ENCODE peak calls at places on chromosomes 13 and 19, in nine cellular contexts. One of them, this sample, is unnamed.
A peak's percentile ranks its signal among the peaks of the same experiment; 100 is the strongest.

GRCh38 chr13:95494082-95494681 is 58.3 kb upstream of the CLDN10 start:
- DNase-seq in SIG-M5: no peak
- DNase-seq in transverse colon: no peak
- DNase-seq in aorta: no peak
- DNase-seq in smooth muscle cell of the brain vasculature: peak; percentile 37
- DNase-seq in stimulated activated CD4-positive, alpha-beta T cell treated with anti-CD3 and anti-CD28 coated beads, Interleukin-4, amount 100 ng/mL, for 1 hour: no peak
- DNase-seq in neural crest cell: peak; percentile 51
- DNase-seq in AG10803: peak; percentile 63
- DNase-seq in MCF 10A: peak; percentile 93
- DNase-seq in this sample: peak; percentile 83

GRCh38 chr13:112244495-112245177 is 131.5 kb upstream of the SPACA7 start:
- DNase-seq in aorta: no peak
- DNase-seq in AG10803: no peak
- DNase-seq in stimulated activated CD4-positive, alpha-beta T cell treated with anti-CD3 and anti-CD28 coated beads, Interleukin-4, amount 100 ng/mL, for 1 hour: no peak
- DNase-seq in SIG-M5: no peak
- DNase-seq in smooth muscle cell of the brain vasculature: no peak
- DNase-seq in neural crest cell: no peak
- DNase-seq in MCF 10A: no peak
- DNase-seq in transverse colon: no peak
- DNase-seq in this sample: no peak

GRCh38 chr19:55116232-55117062 is 990 bp downstream of the PPP1R12C start:
- DNase-seq in stimulated activated CD4-positive, alpha-beta T cell treated with anti-CD3 and anti-CD28 coated beads, Interleukin-4, amount 100 ng/mL, for 1 hour: peak; percentile 50
- DNase-seq in MCF 10A: peak; percentile 43
- DNase-seq in aorta: peak; percentile 88
- DNase-seq in AG10803: peak; percentile 65
- DNase-seq in smooth muscle cell of the brain vasculature: peak; percentile 17
- DNase-seq in transverse colon: peak; percentile 69
- DNase-seq in neural crest cell: peak; percentile 29
- DNase-seq in SIG-M5: no peak
- DNase-seq in this sample: peak; percentile 47

GRCh38 chr19:33524024-33524664 is 2.6 kb upstream of the PEPD start:
- DNase-seq in aorta: no peak
- DNase-seq in transverse colon: peak; percentile 19
- DNase-seq in neural crest cell: no peak
- DNase-seq in smooth muscle cell of the brain vasculature: no peak
- DNase-seq in SIG-M5: no peak
- DNase-seq in stimulated activated CD4-positive, alpha-beta T cell treated with anti-CD3 and anti-CD28 coated beads, Interleukin-4, amount 100 ng/mL, for 1 hour: no peak
- DNase-seq in MCF 10A: no peak
- DNase-seq in AG10803: peak; percentile 16
- DNase-seq in this sample: no peak

GRCh38 chr19:8468761-8469458 is 24.1 kb downstream of the HNRNPM start:
- DNase-seq in aorta: no peak
- DNase-seq in transverse colon: no peak
- DNase-seq in MCF 10A: no peak
- DNase-seq in stimulated activated CD4-positive, alpha-beta T cell treated with anti-CD3 and anti-CD28 coated beads, Interleukin-4, amount 100 ng/mL, for 1 hour: no peak
- DNase-seq in SIG-M5: no peak
- DNase-seq in smooth muscle cell of the brain vasculature: no peak
- DNase-seq in AG10803: peak; percentile 63
- DNase-seq in neural crest cell: no peak
- DNase-seq in this sample: no peak

GRCh38 chr19:44401108-44401786 is at the start of gene ZNF285:
- DNase-seq in stimulated activated CD4-positive, alpha-beta T cell treated with anti-CD3 and anti-CD28 coated beads, Interleukin-4, amount 100 ng/mL, for 1 hour: peak; percentile 74
- DNase-seq in MCF 10A: peak; percentile 94
- DNase-seq in transverse colon: peak; percentile 90
- DNase-seq in neural crest cell: peak; percentile 89
- DNase-seq in SIG-M5: no peak
- DNase-seq in AG10803: peak; percentile 97
- DNase-seq in aorta: peak; percentile 95
- DNase-seq in smooth muscle cell of the brain vasculature: peak; percentile 85
- DNase-seq in this sample: peak; percentile 96

GRCh38 chr13:104473936-104474335 is 1407.7 kb upstream of the SLC10A2 start:
- DNase-seq in smooth muscle cell of the brain vasculature: no peak
- DNase-seq in AG10803: no peak
- DNase-seq in SIG-M5: no peak
- DNase-seq in stimulated activated CD4-positive, alpha-beta T cell treated with anti-CD3 and anti-CD28 coated beads, Interleukin-4, amount 100 ng/mL, for 1 hour: no peak
- DNase-seq in transverse colon: no peak
- DNase-seq in neural crest cell: no peak
- DNase-seq in MCF 10A: no peak
- DNase-seq in aorta: no peak
- DNase-seq in this sample: no peak

GRCh38 chr19:5498817-5499535 is 43.8 kb downstream of the ZNRF4 start:
- DNase-seq in aorta: no peak
- DNase-seq in AG10803: no peak
- DNase-seq in MCF 10A: no peak
- DNase-seq in neural crest cell: peak; percentile 22
- DNase-seq in transverse colon: no peak
- DNase-seq in smooth muscle cell of the brain vasculature: no peak
- DNase-seq in stimulated activated CD4-positive, alpha-beta T cell treated with anti-CD3 and anti-CD28 coated beads, Interleukin-4, amount 100 ng/mL, for 1 hour: no peak
- DNase-seq in SIG-M5: no peak
- DNase-seq in this sample: no peak

GRCh38 chr19:2527716-2528115 is 51.8 kb downstream of the GADD45B start:
- DNase-seq in AG10803: no peak
- DNase-seq in smooth muscle cell of the brain vasculature: no peak
- DNase-seq in SIG-M5: no peak
- DNase-seq in transverse colon: no peak
- DNase-seq in neural crest cell: no peak
- DNase-seq in stimulated activated CD4-positive, alpha-beta T cell treated with anti-CD3 and anti-CD28 coated beads, Interleukin-4, amount 100 ng/mL, for 1 hour: no peak
- DNase-seq in MCF 10A: no peak
- DNase-seq in aorta: no peak
- DNase-seq in this sample: no peak

GRCh38 chr19:47374876-47375693 is 26.0 kb downstream of the DHX34 start:
- DNase-seq in transverse colon: no peak
- DNase-seq in stimulated activated CD4-positive, alpha-beta T cell treated with anti-CD3 and anti-CD28 coated beads, Interleukin-4, amount 100 ng/mL, for 1 hour: no peak
- DNase-seq in smooth muscle cell of the brain vasculature: no peak
- DNase-seq in AG10803: no peak
- DNase-seq in aorta: no peak
- DNase-seq in MCF 10A: no peak
- DNase-seq in neural crest cell: no peak
- DNase-seq in SIG-M5: no peak
- DNase-seq in this sample: no peak

GRCh38 chr19:58356236-58356970 is 3.1 kb upstream of the A1BG start:
- DNase-seq in smooth muscle cell of the brain vasculature: no peak
- DNase-seq in transverse colon: no peak
- DNase-seq in SIG-M5: no peak
- DNase-seq in aorta: no peak
- DNase-seq in AG10803: peak; percentile 48
- DNase-seq in neural crest cell: no peak
- DNase-seq in MCF 10A: no peak
- DNase-seq in stimulated activated CD4-positive, alpha-beta T cell treated with anti-CD3 and anti-CD28 coated beads, Interleukin-4, amount 100 ng/mL, for 1 hour: peak; percentile 38
- DNase-seq in this sample: peak; percentile 41

GRCh38 chr13:98957731-98958442 is 20.0 kb downstream of the DOCK9 start:
- DNase-seq in stimulated activated CD4-positive, alpha-beta T cell treated with anti-CD3 and anti-CD28 coated beads, Interleukin-4, amount 100 ng/mL, for 1 hour: no peak
- DNase-seq in transverse colon: no peak
- DNase-seq in neural crest cell: no peak
- DNase-seq in aorta: no peak
- DNase-seq in AG10803: no peak
- DNase-seq in smooth muscle cell of the brain vasculature: no peak
- DNase-seq in SIG-M5: no peak
- DNase-seq in MCF 10A: no peak
- DNase-seq in this sample: no peak

GRCh38 chr19:2154587-2155075 is 3.3 kb upstream of the AP3D1 start:
- DNase-seq in AG10803: no peak
- DNase-seq in smooth muscle cell of the brain vasculature: no peak
- DNase-seq in stimulated activated CD4-positive, alpha-beta T cell treated with anti-CD3 and anti-CD28 coated beads, Interleukin-4, amount 100 ng/mL, for 1 hour: no peak
- DNase-seq in neural crest cell: no peak
- DNase-seq in transverse colon: peak; percentile 63
- DNase-seq in MCF 10A: peak; percentile 47
- DNase-seq in aorta: no peak
- DNase-seq in SIG-M5: no peak
- DNase-seq in this sample: peak; percentile 84

GRCh38 chr13:29674532-29674931 is 79.0 kb upstream of the SLC7A1 start:
- DNase-seq in AG10803: peak; percentile 65
- DNase-seq in MCF 10A: no peak
- DNase-seq in aorta: no peak
- DNase-seq in SIG-M5: no peak
- DNase-seq in smooth muscle cell of the brain vasculature: no peak
- DNase-seq in transverse colon: no peak
- DNase-seq in stimulated activated CD4-positive, alpha-beta T cell treated with anti-CD3 and anti-CD28 coated beads, Interleukin-4, amount 100 ng/mL, for 1 hour: no peak
- DNase-seq in neural crest cell: no peak
- DNase-seq in this sample: no peak

GRCh38 chr13:36819811-36820140 is 754 bp downstream of the RFXAP start:
- DNase-seq in neural crest cell: no peak
- DNase-seq in MCF 10A: peak; percentile 46
- DNase-seq in smooth muscle cell of the brain vasculature: no peak
- DNase-seq in stimulated activated CD4-positive, alpha-beta T cell treated with anti-CD3 and anti-CD28 coated beads, Interleukin-4, amount 100 ng/mL, for 1 hour: peak; percentile 20
- DNase-seq in aorta: no peak
- DNase-seq in transverse colon: no peak
- DNase-seq in AG10803: peak; percentile 26
- DNase-seq in SIG-M5: no peak
- DNase-seq in this sample: peak; percentile 20

GRCh38 chr19:41821003-41821735 is 23.3 kb downstream of the LYPD4 start:
- DNase-seq in neural crest cell: peak; percentile 14
- DNase-seq in smooth muscle cell of the brain vasculature: no peak
- DNase-seq in aorta: peak; percentile 9
- DNase-seq in stimulated activated CD4-positive, alpha-beta T cell treated with anti-CD3 and anti-CD28 coated beads, Interleukin-4, amount 100 ng/mL, for 1 hour: peak; percentile 10
- DNase-seq in AG10803: no peak
- DNase-seq in MCF 10A: peak; percentile 66
- DNase-seq in transverse colon: peak; percentile 41
- DNase-seq in SIG-M5: no peak
- DNase-seq in this sample: peak; percentile 63

GRCh38 chr13:95644611-95645052 is at the start of gene DZIP1:
- DNase-seq in AG10803: peak; percentile 81
- DNase-seq in aorta: peak; percentile 91
- DNase-seq in MCF 10A: peak; percentile 80
- DNase-seq in neural crest cell: peak; percentile 81
- DNase-seq in smooth muscle cell of the brain vasculature: peak; percentile 67
- DNase-seq in transverse colon: peak; percentile 65
- DNase-seq in SIG-M5: no peak
- DNase-seq in stimulated activated CD4-positive, alpha-beta T cell treated with anti-CD3 and anti-CD28 coated beads, Interleukin-4, amount 100 ng/mL, for 1 hour: no peak
- DNase-seq in this sample: peak; percentile 73

GRCh38 chr19:33863436-33863835 is 66.8 kb downstream of the KCTD15 start:
- DNase-seq in aorta: no peak
- DNase-seq in AG10803: no peak
- DNase-seq in transverse colon: no peak
- DNase-seq in smooth muscle cell of the brain vasculature: no peak
- DNase-seq in stimulated activated CD4-positive, alpha-beta T cell treated with anti-CD3 and anti-CD28 coated beads, Interleukin-4, amount 100 ng/mL, for 1 hour: no peak
- DNase-seq in SIG-M5: no peak
- DNase-seq in neural crest cell: no peak
- DNase-seq in MCF 10A: no peak
- DNase-seq in this sample: no peak

GRCh38 chr13:113906566-113906965 is 42.7 kb upstream of the GAS6 start:
- DNase-seq in smooth muscle cell of the brain vasculature: no peak
- DNase-seq in neural crest cell: no peak
- DNase-seq in SIG-M5: no peak
- DNase-seq in stimulated activated CD4-positive, alpha-beta T cell treated with anti-CD3 and anti-CD28 coated beads, Interleukin-4, amount 100 ng/mL, for 1 hour: no peak
- DNase-seq in AG10803: no peak
- DNase-seq in aorta: peak; percentile 76
- DNase-seq in transverse colon: no peak
- DNase-seq in MCF 10A: no peak
- DNase-seq in this sample: no peak

GRCh38 chr13:41520016-41520698 is 62.8 kb downstream of the RGCC start:
- DNase-seq in aorta: no peak
- DNase-seq in stimulated activated CD4-positive, alpha-beta T cell treated with anti-CD3 and anti-CD28 coated beads, Interleukin-4, amount 100 ng/mL, for 1 hour: no peak
- DNase-seq in neural crest cell: no peak
- DNase-seq in smooth muscle cell of the brain vasculature: no peak
- DNase-seq in MCF 10A: no peak
- DNase-seq in SIG-M5: peak; percentile 6
- DNase-seq in transverse colon: no peak
- DNase-seq in AG10803: peak; percentile 20
- DNase-seq in this sample: no peak

GRCh38 chr13:28204690-28205443 is 66.5 kb downstream of the PAN3 start:
- DNase-seq in SIG-M5: no peak
- DNase-seq in neural crest cell: no peak
- DNase-seq in MCF 10A: no peak
- DNase-seq in AG10803: no peak
- DNase-seq in smooth muscle cell of the brain vasculature: no peak
- DNase-seq in aorta: no peak
- DNase-seq in transverse colon: no peak
- DNase-seq in stimulated activated CD4-positive, alpha-beta T cell treated with anti-CD3 and anti-CD28 coated beads, Interleukin-4, amount 100 ng/mL, for 1 hour: peak; percentile 20
- DNase-seq in this sample: no peak

GRCh38 chr19:33900817-33901216 is 104.1 kb downstream of the KCTD15 start:
- DNase-seq in AG10803: no peak
- DNase-seq in smooth muscle cell of the brain vasculature: no peak
- DNase-seq in stimulated activated CD4-positive, alpha-beta T cell treated with anti-CD3 and anti-CD28 coated beads, Interleukin-4, amount 100 ng/mL, for 1 hour: no peak
- DNase-seq in SIG-M5: no peak
- DNase-seq in MCF 10A: no peak
- DNase-seq in transverse colon: no peak
- DNase-seq in aorta: no peak
- DNase-seq in neural crest cell: no peak
- DNase-seq in this sample: no peak

GRCh38 chr19:6772028-6772865 is at the start of gene VAV1:
- DNase-seq in aorta: peak; percentile 79
- DNase-seq in SIG-M5: peak; percentile 59
- DNase-seq in AG10803: no peak
- DNase-seq in MCF 10A: no peak
- DNase-seq in smooth muscle cell of the brain vasculature: no peak
- DNase-seq in stimulated activated CD4-positive, alpha-beta T cell treated with anti-CD3 and anti-CD28 coated beads, Interleukin-4, amount 100 ng/mL, for 1 hour: peak; percentile 76
- DNase-seq in transverse colon: peak; percentile 84
- DNase-seq in neural crest cell: no peak
- DNase-seq in this sample: no peak

GRCh38 chr19:2132731-2133490 is 18.5 kb downstream of the AP3D1 start:
- DNase-seq in MCF 10A: no peak
- DNase-seq in smooth muscle cell of the brain vasculature: no peak
- DNase-seq in stimulated activated CD4-positive, alpha-beta T cell treated with anti-CD3 and anti-CD28 coated beads, Interleukin-4, amount 100 ng/mL, for 1 hour: no peak
- DNase-seq in AG10803: no peak
- DNase-seq in neural crest cell: no peak
- DNase-seq in SIG-M5: no peak
- DNase-seq in aorta: no peak
- DNase-seq in transverse colon: no peak
- DNase-seq in this sample: no peak

GRCh38 chr19:33374406-33374703 is 846 bp downstream of the CEBPG start:
- DNase-seq in neural crest cell: no peak
- DNase-seq in SIG-M5: no peak
- DNase-seq in MCF 10A: peak; percentile 38
- DNase-seq in AG10803: peak; percentile 44
- DNase-seq in transverse colon: no peak
- DNase-seq in stimulated activated CD4-positive, alpha-beta T cell treated with anti-CD3 and anti-CD28 coated beads, Interleukin-4, amount 100 ng/mL, for 1 hour: no peak
- DNase-seq in smooth muscle cell of the brain vasculature: no peak
- DNase-seq in aorta: no peak
- DNase-seq in this sample: peak; percentile 31

GRCh38 chr13:46751811-46752635 is 44.9 kb downstream of the ESD start:
- DNase-seq in AG10803: peak; percentile 60
- DNase-seq in stimulated activated CD4-positive, alpha-beta T cell treated with anti-CD3 and anti-CD28 coated beads, Interleukin-4, amount 100 ng/mL, for 1 hour: peak; percentile 19
- DNase-seq in transverse colon: no peak
- DNase-seq in neural crest cell: no peak
- DNase-seq in MCF 10A: no peak
- DNase-seq in SIG-M5: peak; percentile 90
- DNase-seq in smooth muscle cell of the brain vasculature: no peak
- DNase-seq in aorta: no peak
- DNase-seq in this sample: no peak

GRCh38 chr19:4213116-4213515 is 16.2 kb upstream of the EBI3 start:
- DNase-seq in smooth muscle cell of the brain vasculature: no peak
- DNase-seq in AG10803: no peak
- DNase-seq in transverse colon: no peak
- DNase-seq in aorta: no peak
- DNase-seq in neural crest cell: no peak
- DNase-seq in SIG-M5: no peak
- DNase-seq in stimulated activated CD4-positive, alpha-beta T cell treated with anti-CD3 and anti-CD28 coated beads, Interleukin-4, amount 100 ng/mL, for 1 hour: no peak
- DNase-seq in MCF 10A: no peak
- DNase-seq in this sample: no peak

GRCh38 chr13:66329988-66330429 is 900.1 kb downstream of the PCDH9 start:
- DNase-seq in transverse colon: no peak
- DNase-seq in AG10803: no peak
- DNase-seq in smooth muscle cell of the brain vasculature: no peak
- DNase-seq in neural crest cell: no peak
- DNase-seq in SIG-M5: peak; percentile 39
- DNase-seq in aorta: no peak
- DNase-seq in MCF 10A: peak; percentile 2
- DNase-seq in stimulated activated CD4-positive, alpha-beta T cell treated with anti-CD3 and anti-CD28 coated beads, Interleukin-4, amount 100 ng/mL, for 1 hour: no peak
- DNase-seq in this sample: peak; percentile 27

GRCh38 chr19:21238670-21239069 is 90.5 kb downstream of the ZNF708 start:
- DNase-seq in stimulated activated CD4-positive, alpha-beta T cell treated with anti-CD3 and anti-CD28 coated beads, Interleukin-4, amount 100 ng/mL, for 1 hour: no peak
- DNase-seq in transverse colon: no peak
- DNase-seq in smooth muscle cell of the brain vasculature: no peak
- DNase-seq in neural crest cell: no peak
- DNase-seq in MCF 10A: no peak
- DNase-seq in AG10803: no peak
- DNase-seq in SIG-M5: no peak
- DNase-seq in aorta: no peak
- DNase-seq in this sample: no peak

GRCh38 chr19:46863818-46864629 is 3.2 kb downstream of the ARHGAP35 start:
- DNase-seq in SIG-M5: no peak
- DNase-seq in stimulated activated CD4-positive, alpha-beta T cell treated with anti-CD3 and anti-CD28 coated beads, Interleukin-4, amount 100 ng/mL, for 1 hour: no peak
- DNase-seq in MCF 10A: peak; percentile 85
- DNase-seq in AG10803: peak; percentile 84
- DNase-seq in smooth muscle cell of the brain vasculature: no peak
- DNase-seq in transverse colon: no peak
- DNase-seq in aorta: no peak
- DNase-seq in neural crest cell: no peak
- DNase-seq in this sample: peak; percentile 49

GRCh38 chr19:34725400-34725799 is 8.6 kb upstream of the ZNF181 start:
- DNase-seq in smooth muscle cell of the brain vasculature: no peak
- DNase-seq in SIG-M5: no peak
- DNase-seq in neural crest cell: no peak
- DNase-seq in AG10803: no peak
- DNase-seq in transverse colon: no peak
- DNase-seq in stimulated activated CD4-positive, alpha-beta T cell treated with anti-CD3 and anti-CD28 coated beads, Interleukin-4, amount 100 ng/mL, for 1 hour: no peak
- DNase-seq in aorta: no peak
- DNase-seq in MCF 10A: no peak
- DNase-seq in this sample: no peak

This sample was measured in epithelial cell of esophagus.